ENCODE peak calls at places on chromosomes 7 and 10, in ten cellular contexts. K is psoas muscle, X is fibroblast of pulmonary artery, V is GM06990, M is H9, L is endothelial cell, R is fibroblast of mammary gland, I is cardiac muscle cell, N is NB4, T is MM.1S. Y is an unnamed sample.

GRCh38 chr10:97097154-97097490 is 88.6 kb downstream of the SLIT1 start:
- DNase-seq in T (no peak), M (no peak), L (no peak), K (no peak), N (no peak), X (no peak), I (no peak), R (no peak), V (no peak), Y (no peak)

GRCh38 chr10:17655567-17656146 is 11.7 kb downstream of the STAM start:
- DNase-seq in N (peak; percentile 85), I (no peak), R (no peak), M (no peak), V (peak; percentile 67), X (no peak), T (no peak), K (no peak), L (no peak), Y (peak; percentile 56)

GRCh38 chr10:133343557-133343956 is 3.6 kb upstream of the PRAP1 start:
- DNase-seq in X (no peak), N (no peak), L (no peak), T (no peak), M (no peak), K (no peak), V (no peak), R (no peak), I (no peak), Y (no peak)

GRCh38 chr7:150879345-150879744 is 27.0 kb downstream of the AOC1 start:
- DNase-seq in I (peak; percentile 34), M (no peak), R (peak; percentile 43), L (no peak), N (peak; percentile 38), V (no peak), K (no peak), X (peak; percentile 51), T (no peak), Y (no peak)

GRCh38 chr7:108454674-108455523 is 1.3 kb downstream of the NRCAM start:
- DNase-seq in I (peak; percentile 66), K (no peak), R (peak; percentile 30), X (peak; percentile 56), V (peak; percentile 57), L (peak; percentile 23), N (peak; percentile 44), T (no peak), M (peak; percentile 60), Y (peak; percentile 58)

GRCh38 chr10:123043409-123043925 is 34.7 kb downstream of the ACADSB start:
- DNase-seq in I (peak; percentile 70), V (peak; percentile 20), L (peak; percentile 53), M (peak; percentile 79), K (no peak), T (peak; percentile 65), N (peak; percentile 77), R (peak; percentile 66), X (peak; percentile 73), Y (peak; percentile 68)

GRCh38 chr7:101018271-101019167 is 1.4 kb upstream of the MUC17 start:
- DNase-seq in R (no peak), N (peak; percentile 22), T (no peak), K (peak; percentile 56), I (no peak), X (no peak), M (peak; percentile 75), L (no peak), V (peak; percentile 53), Y (peak; percentile 60)

GRCh38 chr7:41630741-41631140 is 72.1 kb downstream of the INHBA start:
- DNase-seq in M (no peak), N (no peak), L (no peak), T (peak; percentile 91), R (no peak), K (no peak), I (no peak), V (peak; percentile 9), X (no peak), Y (peak; percentile 2)

GRCh38 chr10:117534321-117535044 is 8.1 kb upstream of the EMX2 start:
- DNase-seq in L (no peak), T (no peak), R (no peak), X (no peak), M (peak; percentile 31), K (no peak), N (no peak), V (no peak), I (no peak), Y (peak; percentile 37)

GRCh38 chr10:70822421-70822820 is 6.7 kb downstream of the SGPL1 start:
- DNase-seq in R (no peak), I (no peak), X (no peak), V (no peak), N (no peak), T (no peak), M (no peak), K (no peak), L (no peak), Y (no peak)

GRCh38 chr7:18663321-18663720 is 167.8 kb downstream of the HDAC9 start:
- DNase-seq in N (no peak), K (no peak), X (no peak), V (no peak), M (no peak), I (no peak), L (no peak), T (no peak), R (no peak), Y (no peak)

GRCh38 chr10:45487738-45488137 is 113.7 kb downstream of the ALOX5 start:
- DNase-seq in R (no peak), X (no peak), M (no peak), K (no peak), V (no peak), N (no peak), I (no peak), T (no peak), L (no peak), Y (no peak)

GRCh38 chr10:77893386-77893785 is 33.2 kb downstream of the DLG5 start:
- DNase-seq in I (no peak), T (no peak), V (no peak), L (no peak), R (no peak), X (no peak), K (no peak), N (no peak), M (no peak), Y (no peak)

GRCh38 chr10:47336387-47337134 is 11.6 kb upstream of the RBP3 start:
- DNase-seq in T (no peak), R (no peak), K (peak; percentile 17), I (no peak), N (no peak), V (no peak), X (no peak), L (no peak), M (no peak), Y (no peak)

GRCh38 chr7:572013-572667 is 52.5 kb upstream of the PDGFA start:
- DNase-seq in V (no peak), T (no peak), K (no peak), N (no peak), I (no peak), R (no peak), M (no peak), L (no peak), X (no peak), Y (no peak)

GRCh38 chr10:13970967-13971353 is 359.8 kb downstream of the FRMD4A start:
- DNase-seq in V (no peak), X (no peak), M (no peak), I (no peak), N (no peak), R (no peak), L (no peak), K (no peak), T (no peak), Y (no peak)

GRCh38 chr7:111953611-111954010 is 252.6 kb downstream of the DOCK4 start:
- DNase-seq in L (no peak), I (peak; percentile 30), K (no peak), R (peak; percentile 15), N (peak; percentile 54), V (no peak), X (peak; percentile 46), T (peak; percentile 73), M (no peak), Y (no peak)
- TF ChIP-seq CTCF in L (no peak), I (no peak), K (peak; percentile 30), R (peak; percentile 2), N (no peak), V (peak; percentile 10), X (no peak), T (peak; percentile 43), M (no peak), Y (no peak)

GRCh38 chr10:61943699-61944444 is 42.4 kb downstream of the ARID5B start:
- DNase-seq in I (peak; percentile 87), M (no peak), R (peak; percentile 77), X (peak; percentile 83), L (no peak), N (no peak), K (no peak), V (peak; percentile 65), T (no peak), Y (peak; percentile 35)
- TF ChIP-seq CTCF in I (peak; percentile 35), M (no peak), R (peak; percentile 22), X (peak; percentile 28), L (no peak), N (no peak), K (peak; percentile 21), V (no peak), T (peak; percentile 14), Y (no peak)

DNA sequence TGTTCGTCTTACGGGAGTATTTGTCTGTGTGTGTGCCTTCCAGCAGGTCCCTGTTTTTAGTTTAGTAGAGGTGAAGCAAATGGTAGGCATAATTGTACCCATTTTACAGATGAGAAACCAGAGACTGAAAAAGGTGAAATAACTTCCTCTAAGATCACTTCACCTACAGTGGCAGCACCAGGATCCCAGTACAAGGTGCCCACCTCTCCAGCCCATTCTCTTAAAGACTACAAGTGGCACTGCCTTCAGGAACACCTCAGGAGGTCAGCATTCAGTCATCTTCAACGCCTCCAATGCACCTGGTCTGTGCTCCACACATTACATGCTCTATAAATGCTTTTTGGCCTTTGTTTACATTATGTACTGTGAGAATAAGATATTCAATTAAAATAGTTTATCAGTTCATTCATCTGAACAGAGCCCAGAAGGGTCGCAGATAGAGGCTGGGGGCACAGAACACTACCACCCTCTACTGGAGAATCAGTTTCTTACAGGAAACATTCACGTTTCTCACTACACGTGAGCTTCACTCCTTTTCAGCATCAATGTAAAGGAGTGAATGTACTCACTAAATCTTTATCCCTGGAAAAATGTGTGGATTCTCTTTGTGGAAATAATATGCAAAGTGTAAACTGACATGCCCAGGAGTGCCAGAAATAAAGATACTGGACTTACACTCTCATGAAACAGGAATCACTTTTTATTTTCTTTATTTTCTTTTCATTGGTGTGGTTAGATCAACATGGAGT is 45.5 kb upstream of the ABLIM1 start:
- DNase-seq in L (peak; percentile 14), N (peak; percentile 52), R (peak; percentile 30), I (peak; percentile 36), T (no peak), M (no peak), K (no peak), V (no peak), X (peak; percentile 31), Y (peak; percentile 23)
- TF ChIP-seq CTCF in L (peak; percentile 45), N (peak; percentile 74), R (peak; percentile 63), I (peak; percentile 66), T (peak; percentile 60), M (peak; percentile 89), K (peak; percentile 48), V (peak; percentile 67), X (peak; percentile 60), Y (peak; percentile 49)

DNA sequence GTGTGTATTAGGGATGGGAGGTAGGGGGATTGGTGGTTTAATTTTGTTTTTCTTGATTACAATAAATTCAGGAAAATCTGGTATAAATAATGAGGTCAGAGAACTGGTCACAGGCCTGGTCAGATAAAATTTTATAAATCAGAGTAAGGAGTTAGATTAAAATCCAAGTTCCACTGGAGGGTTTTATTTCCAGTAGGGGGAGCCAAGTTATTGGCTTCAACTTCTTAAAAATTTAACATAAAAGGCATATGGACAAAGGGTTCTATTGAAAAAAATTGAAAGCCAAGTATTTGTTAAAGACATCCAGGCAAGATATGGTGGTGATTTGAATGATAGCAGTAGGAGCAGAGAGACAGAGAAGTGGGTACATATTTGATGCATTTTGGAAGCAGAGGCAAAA is 763.3 kb downstream of the SORCS1 start:
- DNase-seq in L (no peak), I (peak; percentile 38), R (peak; percentile 57), V (no peak), K (no peak), N (no peak), X (peak; percentile 56), M (no peak), T (no peak), Y (no peak)
- TF ChIP-seq CTCF in L (peak; percentile 53), I (peak; percentile 51), R (peak; percentile 50), V (peak; percentile 16), K (no peak), N (no peak), X (peak; percentile 59), M (peak; percentile 66), T (no peak), Y (no peak)